ENCODE peak calls at places on chromosomes 12 and 14, in nine cellular contexts. Q is ovary, Z is tibial nerve, M is transverse colon, E is uterus, J is stomach, C is endothelial cell of umbilical vein, Y is prostate gland, S is upper lobe of left lung. K is an unnamed sample.

GRCh38 chr12:19483727-19484126 is 44.4 kb downstream of the AEBP2 start:
- DNase-seq in E (no peak), S (no peak), J (no peak), Q (no peak), C (peak), Y (no peak), Z (no peak), M (no peak), K (no peak)

GRCh38 chr14:70254476-70254961 is 65.8 kb upstream of the SLC8A3 start:
- DNase-seq in Y (peak), C (peak), E (no peak), S (peak), M (peak), Z (no peak), J (peak), Q (peak), K (no peak)

GRCh38 chr12:57128519-57129247 is 400 bp downstream of the LRP1 start:
- DNase-seq in E (no peak), Q (no peak), S (no peak), Y (no peak), J (no peak), C (no peak), Z (no peak), M (peak), K (no peak)

GRCh38 chr12:72133497-72134055 is 138.6 kb upstream of the TRHDE start:
- DNase-seq in Z (no peak), S (no peak), E (no peak), J (no peak), C (no peak), Y (no peak), Q (no peak), M (no peak), K (no peak)

GRCh38 chr12:15966426-15966825 is 55.3 kb downstream of the DERA start:
- DNase-seq in C (peak), E (no peak), M (no peak), S (no peak), Z (no peak), Y (no peak), Q (no peak), J (no peak), K (no peak)

GRCh38 chr14:32906672-32907071 is 32.0 kb upstream of the NPAS3 start:
- DNase-seq in Z (no peak), C (no peak), Q (no peak), J (no peak), M (no peak), E (no peak), S (no peak), Y (no peak), K (no peak)

GRCh38 chr12:91786490-91787272 is 359.0 kb downstream of the BTG1 start:
- DNase-seq in C (no peak), Y (no peak), Z (no peak), E (no peak), J (no peak), M (no peak), Q (no peak), S (no peak), K (no peak)

GRCh38 chr12:103301642-103302620 is 193.8 kb downstream of the C12orf42 start:
- DNase-seq in M (no peak), Z (no peak), E (no peak), J (no peak), S (peak), Y (no peak), C (no peak), Q (no peak), K (no peak)

GRCh38 chr14:105525861-105526780 is at the start of gene TMEM121:
- DNase-seq in Z (no peak), M (peak), C (no peak), J (no peak), Q (no peak), E (no peak), S (peak), Y (no peak), K (no peak)

GRCh38 chr12:120760349-120761245 is 35.0 kb downstream of the ACADS start:
- DNase-seq in E (no peak), Z (no peak), J (no peak), C (no peak), S (no peak), Q (no peak), M (no peak), Y (no peak), K (peak)

GRCh38 chr14:100865682-100866591 is 37.6 kb downstream of the RTL1 start:
- DNase-seq in S (no peak), M (no peak), C (no peak), E (no peak), J (no peak), Q (no peak), Y (no peak), Z (no peak), K (no peak)

GRCh38 chr14:60313093-60313492 is 64.1 kb downstream of the PPM1A start:
- DNase-seq in C (no peak), Y (no peak), M (no peak), E (no peak), S (no peak), Q (no peak), Z (no peak), J (no peak), K (no peak)

GRCh38 chr12:66279127-66279712 is 23.1 kb upstream of the HELB start:
- DNase-seq in S (no peak), Z (no peak), J (no peak), C (peak), Q (no peak), Y (no peak), M (no peak), E (no peak), K (no peak)

GRCh38 chr12:109433618-109434017 is 43.5 kb downstream of the KCTD10 start:
- DNase-seq in E (peak), S (no peak), Z (no peak), M (no peak), J (no peak), C (no peak), Y (no peak), Q (no peak), K (no peak)

GRCh38 chr12:114895822-114896221 is 211.8 kb upstream of the TBX3 start:
- DNase-seq in M (no peak), Q (no peak), E (no peak), S (no peak), Z (no peak), C (no peak), Y (no peak), J (no peak), K (no peak)

GRCh38 chr12:8081228-8081920 is 700 bp upstream of the NECAP1 start:
- DNase-seq in J (no peak), Z (peak), E (no peak), Y (no peak), M (peak), S (no peak), Q (no peak), C (no peak), K (no peak)

GRCh38 chr14:25237845-25238244 is 187.9 kb upstream of the STXBP6 start:
- DNase-seq in Y (no peak), M (peak), Q (no peak), C (peak), J (no peak), S (no peak), Z (no peak), E (no peak), K (no peak)

GRCh38 chr12:76020281-76020680 is 11.3 kb downstream of the PHLDA1 start:
- DNase-seq in J (peak), S (no peak), C (no peak), M (peak), Z (no peak), Q (no peak), E (no peak), Y (peak), K (no peak)

GRCh38 chr12:69476276-69477017 is 6.3 kb downstream of the FRS2 start:
- DNase-seq in Q (no peak), C (no peak), J (no peak), M (no peak), S (no peak), Y (no peak), Z (no peak), E (no peak), K (no peak)

GRCh38 chr12:64687816-64688599 is 71.2 kb downstream of the GNS start:
- DNase-seq in M (no peak), J (peak), C (no peak), Z (no peak), E (no peak), S (no peak), Q (no peak), Y (peak), K (peak)

GRCh38 chr12:1914116-1914911 is 4.1 kb downstream of the CACNA2D4 start:
- DNase-seq in J (peak), C (no peak), Y (no peak), M (no peak), Q (no peak), E (no peak), S (peak), Z (peak), K (no peak)

GRCh38 chr12:49674318-49674985 is 32.8 kb downstream of the FMNL3 start:
- DNase-seq in S (no peak), Y (no peak), Q (no peak), C (no peak), E (no peak), Z (peak), J (no peak), M (no peak), K (no peak)

GRCh38 chr14:89000007-89000942 is 175.8 kb downstream of the TTC8 start:
- DNase-seq in Z (no peak), M (peak), C (peak), Y (no peak), Q (no peak), J (peak), S (no peak), E (no peak), K (no peak)

GRCh38 chr12:62006076-62006732 is 254.0 kb upstream of the USP15 start:
- DNase-seq in Z (peak), Q (no peak), M (no peak), J (no peak), Y (no peak), E (no peak), S (no peak), C (peak), K (no peak)

GRCh38 chr14:79543966-79544365 is 667.3 kb downstream of the DIO2 start:
- DNase-seq in Q (no peak), J (no peak), Y (peak), M (no peak), Z (no peak), S (no peak), C (peak), E (no peak), K (no peak)

GRCh38 chr14:52458721-52459085 is 93.6 kb downstream of the TXNDC16 start:
- DNase-seq in Z (no peak), E (no peak), S (no peak), Y (no peak), M (no peak), Q (no peak), J (no peak), C (no peak), K (no peak)

GRCh38 chr12:44063671-44064070 is 227.8 kb downstream of the TMEM117 start:
- DNase-seq in Y (no peak), C (no peak), M (no peak), J (no peak), E (no peak), S (no peak), Q (no peak), Z (no peak), K (no peak)

GRCh38 chr12:63387736-63388135 is 236.7 kb upstream of the AVPR1A start:
- DNase-seq in Z (no peak), C (no peak), E (no peak), S (no peak), J (no peak), Q (no peak), Y (no peak), M (no peak), K (no peak)

GRCh38 chr14:99395904-99396530 is 84.6 kb downstream of the SETD3 start:
- DNase-seq in M (no peak), Q (no peak), S (no peak), E (no peak), J (peak), Y (no peak), Z (no peak), C (no peak), K (peak)

GRCh38 chr14:31465113-31465512 is 7.8 kb upstream of the DTD2 start:
- DNase-seq in Y (no peak), C (no peak), M (no peak), E (no peak), Z (no peak), J (no peak), Q (no peak), S (no peak), K (no peak)

GRCh38 chr12:3145546-3146310 is 68.5 kb downstream of the TSPAN9 start:
- DNase-seq in Y (no peak), J (no peak), E (no peak), C (no peak), Z (no peak), S (no peak), M (no peak), Q (no peak), K (no peak)

GRCh38 chr12:3147260-3147659 is 70.1 kb downstream of the TSPAN9 start:
- DNase-seq in S (no peak), Z (no peak), Y (no peak), C (no peak), E (no peak), Q (no peak), M (no peak), J (no peak), K (no peak)

GRCh38 chr12:3142386-3142785 is 65.2 kb downstream of the TSPAN9 start:
- DNase-seq in C (no peak), S (no peak), E (no peak), M (no peak), Z (no peak), Y (no peak), Q (no peak), J (no peak), K (no peak)

GRCh38 chr12:3144495-3144894 is 67.3 kb downstream of the TSPAN9 start:
- DNase-seq in S (no peak), J (no peak), E (no peak), Q (no peak), Z (no peak), C (no peak), M (no peak), Y (no peak), K (no peak)

GRCh38 chr12:3145036-3145435 is 67.9 kb downstream of the TSPAN9 start:
- DNase-seq in S (peak), Z (no peak), C (no peak), J (no peak), E (no peak), Q (no peak), M (no peak), Y (no peak), K (no peak)
- TF ChIP-seq CTCF in S (no peak), Z (no peak), C (no peak), J (no peak), E (no peak), Q (no peak), M (no peak), Y (no peak), K (no peak)

DNA sequence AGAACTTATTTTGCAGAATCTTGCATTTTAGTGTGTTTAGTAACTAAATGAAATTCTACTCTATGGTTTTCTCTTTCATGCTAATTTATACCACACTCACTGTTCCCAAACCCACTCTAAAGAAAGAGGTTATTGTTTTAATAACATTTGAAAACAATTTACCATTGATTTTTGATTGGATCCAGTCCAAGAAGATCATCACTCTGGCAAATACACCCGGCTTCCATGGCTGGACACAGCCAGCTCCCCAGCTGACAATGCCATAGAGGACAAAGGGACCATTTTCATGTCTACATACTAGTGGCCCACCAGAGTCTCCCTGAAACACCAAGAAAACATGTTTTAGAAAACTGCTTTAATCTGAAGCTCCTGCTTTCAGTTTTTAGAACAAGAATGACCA is 42.4 kb downstream of the OVCH1 start:
- DNase-seq in S (no peak), E (no peak), Z (no peak), Q (no peak), Y (no peak), C (no peak), M (no peak), J (no peak), K (no peak)
- TF ChIP-seq POLR2A in S (no peak), E (no peak), Z (no peak), Q (no peak), Y (no peak), C (no peak), M (no peak), J (no peak), K (no peak)

DNA sequence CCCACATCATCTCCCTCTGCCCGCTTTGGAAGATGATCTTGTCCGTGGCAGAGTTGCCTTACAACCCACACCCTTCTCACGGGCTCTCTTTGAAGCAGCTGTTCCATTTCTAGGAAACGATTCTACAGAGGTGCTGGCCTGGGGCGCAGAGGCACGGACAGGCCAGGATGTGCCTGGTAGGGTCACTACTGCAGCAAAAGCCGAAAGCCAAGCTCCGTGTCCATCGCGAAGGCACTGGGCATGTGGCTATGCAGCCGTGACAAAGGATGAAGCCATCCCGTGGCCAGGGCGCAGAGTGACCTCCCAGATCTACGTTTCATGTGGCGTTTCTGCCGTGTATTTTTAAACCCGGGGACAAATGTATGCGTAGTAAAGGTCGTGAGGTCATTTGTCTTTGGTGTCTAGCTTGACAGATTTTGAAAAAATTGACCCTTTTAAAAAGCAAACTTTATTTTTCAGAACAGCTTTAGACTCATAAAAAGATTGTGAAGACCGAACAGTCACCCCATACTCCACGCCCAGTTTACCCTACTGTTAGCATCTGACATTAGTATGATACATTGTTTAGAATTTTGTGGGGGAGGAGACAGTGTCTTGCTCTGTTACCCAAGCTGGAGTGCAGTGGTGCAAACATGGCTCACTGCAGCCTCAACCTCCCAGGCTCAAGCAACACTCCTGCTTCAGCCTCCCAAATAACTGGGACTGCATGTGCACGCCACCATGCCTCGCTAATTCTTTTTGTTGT is 40.4 kb upstream of the NCOR2 start:
- DNase-seq in J (no peak), E (no peak), Q (no peak), S (no peak), Z (no peak), Y (no peak), M (no peak), C (no peak), K (no peak)
- H3K4me3 ChIP-seq in J (no peak), E (no peak), Q (no peak), S (no peak), Z (no peak), Y (no peak), M (no peak), C (no peak), K (no peak)

GRCh38 chr12:93943766-93944165 is 204.6 kb upstream of the PLXNC1 start:
- DNase-seq in S (no peak), M (no peak), J (no peak), C (no peak), Y (peak), Q (no peak), E (no peak), Z (peak), K (peak)
- TF ChIP-seq CTCF in S (no peak), M (no peak), J (no peak), C (no peak), Y (no peak), Q (no peak), E (no peak), Z (no peak), K (no peak)

GRCh38 chr12:12786716-12787601 is 1.5 kb downstream of the APOLD1 start:
- DNase-seq in Z (peak), S (peak), J (peak), Q (peak), E (peak), Y (peak), C (peak), M (peak), K (peak)
- TF ChIP-seq POLR2A in Z (peak), S (no peak), J (no peak), Q (peak), E (peak), Y (peak), C (peak), M (peak), K (no peak)

GRCh38 chr14:80602931-80603330 is 338.6 kb downstream of the CEP128 start:
- DNase-seq in M (no peak), E (no peak), J (no peak), Z (no peak), Y (no peak), Q (no peak), C (no peak), S (no peak), K (no peak)

GRCh38 chr14:80606347-80606772 is 335.2 kb downstream of the CEP128 start:
- DNase-seq in M (no peak), Z (no peak), J (no peak), C (no peak), E (no peak), Y (no peak), S (no peak), Q (no peak), K (no peak)

GRCh38 chr14:80607430-80608200 is 333.9 kb downstream of the CEP128 start:
- DNase-seq in E (no peak), S (no peak), Q (no peak), J (no peak), C (no peak), Z (no peak), Y (no peak), M (no peak), K (no peak)

GRCh38 chr14:80608563-80608962 is 333.0 kb downstream of the CEP128 start:
- DNase-seq in J (no peak), S (no peak), C (no peak), E (no peak), Z (no peak), Y (no peak), Q (no peak), M (no peak), K (no peak)

DNA sequence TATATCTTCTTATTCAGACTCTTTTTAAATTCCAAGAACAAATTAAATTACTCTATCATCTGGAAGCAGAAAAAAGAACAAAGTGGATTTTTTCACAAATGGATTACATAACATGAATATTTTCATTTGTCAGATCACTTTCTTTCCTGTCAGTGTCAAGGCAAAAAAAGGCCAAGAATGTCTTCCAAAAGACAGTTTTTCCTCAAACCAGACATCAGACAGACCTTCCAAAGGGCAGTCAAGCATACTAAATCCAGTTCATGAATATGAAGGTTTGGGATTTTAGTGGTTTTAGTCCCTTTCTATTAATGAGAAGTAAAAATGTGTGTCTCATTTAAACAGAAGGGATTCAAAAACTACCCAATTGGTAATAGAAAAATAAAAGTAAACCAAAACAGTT is 336.0 kb downstream of the CEP128 start:
- DNase-seq in Q (no peak), Y (no peak), Z (no peak), S (no peak), C (no peak), J (no peak), E (no peak), M (no peak), K (no peak)
- H3K4me3 ChIP-seq in Q (no peak), Y (no peak), Z (no peak), S (no peak), C (no peak), J (no peak), E (no peak), M (no peak), K (no peak)

GRCh38 chr14:50957296-50957695 is 13.0 kb upstream of the PYGL start:
- DNase-seq in Z (no peak), Y (no peak), J (no peak), M (no peak), E (peak), S (no peak), Q (no peak), C (no peak), K (no peak)

GRCh38 chr14:50953497-50953896 is 9.2 kb upstream of the PYGL start:
- DNase-seq in Y (no peak), J (no peak), S (no peak), C (no peak), Z (no peak), M (no peak), E (no peak), Q (no peak), K (no peak)

GRCh38 chr14:50951032-50951431 is 6.7 kb upstream of the PYGL start:
- DNase-seq in Q (no peak), M (no peak), J (no peak), E (no peak), Y (no peak), C (no peak), Z (no peak), S (no peak), K (no peak)

GRCh38 chr14:50954811-50955372 is 10.6 kb upstream of the PYGL start:
- DNase-seq in J (no peak), M (no peak), S (no peak), Y (no peak), C (peak), Z (no peak), Q (no peak), E (no peak), K (no peak)

GRCh38 chr14:50955373-50956043 is 11.2 kb upstream of the PYGL start:
- DNase-seq in E (peak), S (no peak), Z (peak), Q (no peak), M (peak), J (no peak), Y (peak), C (peak), K (peak)
- TF ChIP-seq CTCF in E (peak), S (peak), Z (no peak), Q (no peak), M (peak), J (no peak), Y (peak), C (peak), K (no peak)